ENCODE peak calls at places on chromosomes 1 and 21, in six cellular contexts. O is activated T-cell treated with anti-CD3 and anti-CD28 coated beads for 24 hours; V is astrocyte of the spinal cord; A is activated effector memory CD4-positive, alpha-beta T cell treated with Interleukin-2 at 50 U/mL for 16 hours; L is ecto neural progenitor cell; J is NT2/D1. P is an unnamed sample.

GRCh38 chr1:18703041-18703621 is 72.5 kb downstream of the PAX7 start:
- DNase-seq in O (no peak), V (no peak), A (no peak), L (peak), J (no peak), P (peak)

GRCh38 chr1:167722152-167722869 is 529 bp downstream of the MPZL1 start:
- DNase-seq in O (no peak), V (peak), A (no peak), L (no peak), J (no peak), P (peak)

GRCh38 chr1:68293609-68294353 is 61.5 kb upstream of the WLS start:
- DNase-seq in O (no peak), V (peak), A (no peak), L (peak), J (peak), P (peak)

GRCh38 chr1:11961230-11961629 is 19.0 kb upstream of the MFN2 start:
- DNase-seq in O (no peak), V (peak), A (no peak), L (no peak), J (no peak), P (no peak)

GRCh38 chr1:184050631-184051030 is 899 bp upstream of the TSEN15 start:
- DNase-seq in O (no peak), V (no peak), A (no peak), L (no peak), J (no peak), P (no peak)

GRCh38 chr21:44295163-44295601 is 4.7 kb upstream of the PFKL start:
- DNase-seq in O (no peak), V (no peak), A (no peak), L (no peak), J (no peak), P (no peak)

GRCh38 chr1:196324345-196324744 is 283.9 kb downstream of the KCNT2 start:
- DNase-seq in O (no peak), V (peak), A (no peak), L (no peak), J (no peak), P (no peak)

GRCh38 chr21:35593000-35593502 is 467.3 kb downstream of the SETD4 start:
- DNase-seq in O (no peak), V (peak), A (no peak), L (no peak), J (peak), P (no peak)

GRCh38 chr1:58881471-58881994 is 97.7 kb upstream of the JUN start:
- DNase-seq in O (no peak), V (peak), A (no peak), L (no peak), J (no peak), P (peak)

GRCh38 chr1:150233359-150234308 is 2.3 kb downstream of the ANP32E start:
- DNase-seq in O (peak), V (peak), A (no peak), L (no peak), J (no peak), P (no peak)

GRCh38 chr1:113616201-113616600 is 143.1 kb downstream of the PHTF1 start:
- DNase-seq in O (no peak), V (peak), A (no peak), L (no peak), J (no peak), P (no peak)

GRCh38 chr1:165456861-165457260 is 11.9 kb upstream of the RXRG start:
- DNase-seq in O (no peak), V (no peak), A (no peak), L (no peak), J (no peak), P (no peak)

GRCh38 chr1:69814926-69815325 is 247.2 kb downstream of the LRRC7 start:
- DNase-seq in O (no peak), V (no peak), A (no peak), L (no peak), J (no peak), P (no peak)

GRCh38 chr1:91871994-91872393 is 14.0 kb downstream of the TGFBR3 start:
- DNase-seq in O (no peak), V (peak), A (no peak), L (no peak), J (no peak), P (no peak)

GRCh38 chr1:117171900-117172501 is 38.7 kb downstream of the VTCN1 start:
- DNase-seq in O (no peak), V (peak), A (no peak), L (peak), J (peak), P (peak)

GRCh38 chr21:42973309-42973990 is 912 bp upstream of the PKNOX1 start:
- DNase-seq in O (no peak), V (no peak), A (no peak), L (peak), J (no peak), P (peak)

GRCh38 chr1:16965486-16966067 is 14.8 kb downstream of the MFAP2 start:
- DNase-seq in O (no peak), V (no peak), A (no peak), L (no peak), J (no peak), P (no peak)

GRCh38 chr21:15050588-15051377 is 14.0 kb downstream of the NRIP1 start:
- DNase-seq in O (no peak), V (no peak), A (no peak), L (no peak), J (no peak), P (no peak)

GRCh38 chr1:229171934-229172333 is 99.0 kb upstream of the RAB4A start:
- DNase-seq in O (no peak), V (no peak), A (no peak), L (no peak), J (no peak), P (no peak)

GRCh38 chr1:203557958-203558760 is 64.2 kb downstream of the OPTC start:
- DNase-seq in O (no peak), V (peak), A (no peak), L (no peak), J (no peak), P (peak)

GRCh38 chr1:221440658-221441057 is 301.2 kb downstream of the DUSP10 start:
- DNase-seq in O (no peak), V (peak), A (no peak), L (no peak), J (no peak), P (no peak)

GRCh38 chr1:246567258-246568235 is 1.3 kb downstream of the CNST start:
- DNase-seq in O (no peak), V (peak), A (no peak), L (no peak), J (no peak), P (no peak)

GRCh38 chr1:111733183-111733995 is 5.8 kb downstream of the INKA2 start:
- DNase-seq in O (no peak), V (peak), A (no peak), L (peak), J (no peak), P (no peak)

GRCh38 chr1:207002731-207003146 is 29.8 kb downstream of the C1orf116 start:
- DNase-seq in O (no peak), V (peak), A (no peak), L (no peak), J (no peak), P (no peak)

GRCh38 chr1:111804736-111805135 is 49.0 kb downstream of the DDX20 start:
- DNase-seq in O (no peak), V (no peak), A (no peak), L (no peak), J (no peak), P (no peak)

GRCh38 chr1:115289940-115290339 is 48.1 kb downstream of the NGF start:
- DNase-seq in O (no peak), V (no peak), A (no peak), L (no peak), J (no peak), P (peak)

GRCh38 chr1:5565281-5565680 is 426.9 kb downstream of the NPHP4 start:
- DNase-seq in O (no peak), V (no peak), A (no peak), L (no peak), J (no peak), P (no peak)

GRCh38 chr21:29299046-29299905 is 554 bp downstream of the BACH1 start:
- DNase-seq in O (peak), V (peak), A (peak), L (no peak), J (no peak), P (peak)

P was measured in islet precursor cell.